ENCODE peak calls at places on chromosomes 2 and 18, in nine cellular contexts. Z is tibial nerve, I is Peyer's patch, H is adrenal gland, C is HCT116, Q is NB4, A is spleen, P is ovary, V is A549. J is an unnamed sample.

GRCh38 chr2:187959821-187960220 is 331.9 kb upstream of the GULP1 start:
- DNase-seq in Z (no peak), Q (peak), V (no peak), I (no peak), H (no peak), C (no peak), A (no peak), P (no peak), J (no peak)

GRCh38 chr2:39216495-39217191 is 27.1 kb downstream of the CDKL4 start:
- DNase-seq in Q (peak), Z (no peak), C (no peak), H (no peak), P (no peak), V (no peak), I (peak), A (no peak), J (no peak)

GRCh38 chr2:106264203-106264602 is 70.1 kb upstream of the UXS1 start:
- DNase-seq in H (no peak), V (no peak), P (no peak), C (no peak), A (no peak), Z (no peak), I (no peak), Q (no peak), J (no peak)

GRCh38 chr2:64338910-64339500 is 115.0 kb upstream of the LGALSL start:
- DNase-seq in Z (no peak), P (no peak), C (no peak), A (no peak), H (peak), Q (peak), I (no peak), V (no peak), J (no peak)

GRCh38 chr2:201882353-201883095 is 76.2 kb downstream of the CDK15 start:
- DNase-seq in I (peak), Z (no peak), Q (peak), V (no peak), H (peak), C (no peak), P (no peak), A (no peak), J (no peak)

GRCh38 chr2:176155341-176156044 is 1.6 kb upstream of the HOXD3 start:
- DNase-seq in A (no peak), C (no peak), I (no peak), V (no peak), H (no peak), P (no peak), Q (no peak), Z (no peak), J (no peak)

GRCh38 chr2:170155723-170156253 is 22.2 kb upstream of the MYO3B start:
- DNase-seq in A (no peak), C (no peak), Z (no peak), I (no peak), H (no peak), V (no peak), Q (no peak), P (no peak), J (no peak)

GRCh38 chr2:169999041-169999440 is 171.8 kb downstream of the UBR3 start:
- DNase-seq in C (no peak), Q (no peak), Z (no peak), H (no peak), A (no peak), V (no peak), P (no peak), I (no peak), J (no peak)

GRCh38 chr2:37713258-37713700 is 41.8 kb upstream of the CDC42EP3 start:
- DNase-seq in V (no peak), C (no peak), A (no peak), Z (no peak), H (no peak), I (no peak), P (no peak), Q (peak), J (no peak)

GRCh38 chr18:35282353-35282752 is 7.7 kb downstream of the ZSCAN30 start:
- DNase-seq in H (no peak), A (no peak), I (no peak), C (no peak), Q (no peak), Z (no peak), P (no peak), V (no peak), J (no peak)

GRCh38 chr2:62423235-62423634 is 82.8 kb downstream of the TMEM17 start:
- DNase-seq in H (no peak), V (no peak), Z (no peak), Q (no peak), I (no peak), P (no peak), C (peak), A (no peak), J (peak)

GRCh38 chr2:65708129-65708528 is 275.7 kb upstream of the SPRED2 start:
- DNase-seq in P (no peak), A (no peak), V (no peak), Q (no peak), H (peak), I (no peak), C (no peak), Z (no peak), J (no peak)

GRCh38 chr2:19009510-19009909 is 348.9 kb downstream of the OSR1 start:
- DNase-seq in Q (no peak), P (no peak), A (no peak), H (no peak), V (no peak), Z (no peak), C (no peak), I (no peak), J (no peak)

GRCh38 chr2:650343-651310 is 26.6 kb downstream of the TMEM18 start:
- DNase-seq in V (no peak), Q (no peak), H (peak), C (no peak), Z (no peak), A (no peak), I (no peak), P (no peak), J (no peak)

GRCh38 chr2:153287109-153287801 is 191.3 kb downstream of the RPRM start:
- DNase-seq in Z (no peak), A (no peak), P (no peak), I (no peak), C (peak), Q (peak), H (no peak), V (peak), J (no peak)

GRCh38 chr18:51516478-51517038 is 319.1 kb upstream of the MEX3C start:
- DNase-seq in Z (no peak), C (no peak), I (no peak), A (no peak), V (no peak), P (no peak), Q (no peak), H (no peak), J (no peak)

GRCh38 chr18:51522338-51522737 is 324.9 kb upstream of the MEX3C start:
- DNase-seq in Z (no peak), P (no peak), A (no peak), H (no peak), Q (no peak), C (no peak), V (no peak), I (no peak), J (no peak)

GRCh38 chr18:51520676-51521180 is 323.2 kb upstream of the MEX3C start:
- DNase-seq in A (no peak), Q (no peak), I (no peak), C (no peak), H (no peak), Z (no peak), V (no peak), P (no peak), J (no peak)

GRCh38 chr18:51522821-51523220 is 325.3 kb upstream of the MEX3C start:
- DNase-seq in A (no peak), I (no peak), V (peak), C (no peak), Z (no peak), H (no peak), P (no peak), Q (no peak), J (no peak)

DNA sequence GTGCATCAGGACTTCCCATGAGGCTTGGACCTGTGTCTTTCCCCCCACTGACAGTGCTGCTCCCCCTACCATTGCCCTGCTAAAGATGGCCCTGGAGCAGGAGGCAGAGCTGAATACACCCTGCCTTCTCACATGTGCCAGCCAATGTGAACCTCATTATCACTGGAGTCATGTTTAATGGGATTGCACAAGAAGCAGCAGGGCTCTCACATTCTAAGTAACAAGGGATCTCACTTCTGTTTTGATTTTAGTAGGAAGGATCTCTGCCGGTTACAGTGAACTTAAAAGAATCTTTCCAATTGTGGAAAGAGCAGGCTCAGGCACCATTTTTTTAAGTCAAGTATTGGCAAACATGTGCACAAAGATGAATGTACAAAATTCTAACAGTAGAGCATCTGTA is 322.1 kb upstream of the MEX3C start:
- DNase-seq in C (no peak), P (no peak), Q (no peak), I (no peak), H (no peak), V (no peak), A (no peak), Z (no peak), J (no peak)
- H3K4me3 ChIP-seq in C (no peak), P (no peak), Q (no peak), I (no peak), H (no peak), V (no peak), A (no peak), Z (no peak), J (no peak)

GRCh38 chr2:45131587-45131986 is 122.3 kb upstream of the SIX2 start:
- DNase-seq in H (no peak), V (no peak), Z (no peak), P (no peak), Q (peak), A (no peak), C (no peak), I (no peak), J (no peak)

GRCh38 chr2:45127891-45128290 is 118.6 kb upstream of the SIX2 start:
- DNase-seq in I (no peak), P (no peak), V (no peak), Z (no peak), A (no peak), C (no peak), Q (no peak), H (no peak), J (no peak)

GRCh38 chr2:45127321-45127720 is 118.1 kb upstream of the SIX2 start:
- DNase-seq in I (no peak), C (no peak), Z (no peak), P (no peak), H (no peak), V (no peak), Q (no peak), A (no peak), J (no peak)

GRCh38 chr2:45130758-45131157 is 121.5 kb upstream of the SIX2 start:
- DNase-seq in Z (no peak), P (no peak), H (no peak), C (no peak), I (no peak), A (no peak), V (no peak), Q (peak), J (no peak)

GRCh38 chr2:45128580-45128997 is 119.3 kb upstream of the SIX2 start:
- DNase-seq in P (no peak), C (no peak), I (no peak), V (peak), Z (no peak), H (peak), A (no peak), Q (peak), J (no peak)
- TF ChIP-seq CTCF in P (no peak), C (no peak), I (no peak), V (peak), Z (no peak), H (no peak), A (no peak), Q (no peak), J (no peak)

GRCh38 chr18:3595282-3596273 is 145.6 kb downstream of the TGIF1 start:
- DNase-seq in A (no peak), H (peak), V (no peak), Z (no peak), Q (peak), I (no peak), P (no peak), C (no peak), J (peak)
- TF ChIP-seq POLR2A in A (no peak), H (peak), V (no peak), Z (no peak), Q (no peak), I (no peak), P (no peak), C (no peak), J (no peak)

DNA sequence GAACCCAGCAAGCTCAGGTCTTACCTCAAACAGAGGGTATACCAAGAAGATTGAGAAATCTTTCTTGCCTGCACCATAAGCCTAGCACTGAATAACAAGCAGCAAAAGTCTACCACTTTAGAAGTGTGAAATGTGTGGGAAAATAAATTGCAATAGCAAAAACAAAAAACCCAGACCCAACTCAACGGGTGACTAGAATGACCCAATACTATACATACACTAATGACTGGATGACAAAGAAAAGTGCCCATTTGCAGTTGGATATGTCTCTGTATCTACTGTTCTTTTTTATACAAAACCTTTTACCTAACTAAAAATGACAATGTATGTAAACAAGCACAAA is 950.6 kb downstream of the TRIB2 start:
- DNase-seq in P (no peak), A (no peak), Q (no peak), C (no peak), H (no peak), Z (no peak), V (no peak), I (no peak), J (no peak)
- H3K4me3 ChIP-seq in P (no peak), A (no peak), Q (no peak), C (no peak), H (no peak), Z (no peak), V (no peak), I (no peak), J (no peak)